ENCODE peak calls at places on chromosomes 4 and X, in seven cellular contexts. J is A172; I is Right ventricle myocardium inferior; N is T-helper 1 cell; Q is dermis blood vessel endothelial cell; R is central memory CD8-positive, alpha-beta T cell; C is stimulated activated naive B cell treated with anti-CD40 and anti-IgM and Interleukin-4, amounts not matched to agents 10 μg/mL and 1 μg/mL and 100 μg/mL, for 72 hours. T is an unnamed sample.

GRCh38 chr4:102222838-102223237 is 122.4 kb downstream of the SLC39A8 start:
- DNase-seq in J (no peak), I (no peak), N (no peak), Q (no peak), R (no peak), C (no peak), T (no peak)

GRCh38 chr4:157012781-157013180 is 41.2 kb upstream of the PDGFC start:
- DNase-seq in J (peak; percentile 68), I (no peak), N (no peak), Q (no peak), R (no peak), C (no peak), T (no peak)

GRCh38 chr4:17912011-17912410 is 101.2 kb downstream of the NCAPG start:
- DNase-seq in J (no peak), I (no peak), N (no peak), Q (no peak), R (no peak), C (no peak), T (no peak)

GRCh38 chr4:1470816-1471442 is 64.7 kb upstream of the NKX1-1 start:
- DNase-seq in J (no peak), I (peak; percentile 42), N (no peak), Q (no peak), R (no peak), C (no peak), T (no peak)

GRCh38 chr4:2930135-2930805 is 32.9 kb downstream of the NOP14 start:
- DNase-seq in J (no peak), I (peak; percentile 54), N (no peak), Q (no peak), R (no peak), C (no peak), T (no peak)

GRCh38 chr4:168587326-168588125 is 90.7 kb downstream of the PALLD start:
- DNase-seq in J (peak; percentile 84), I (no peak), N (no peak), Q (peak; percentile 28), R (no peak), C (no peak), T (no peak)

GRCh38 chrX:144801786-144802185 is 445.5 kb upstream of the SPANXN1 start:
- DNase-seq in J (peak; percentile 93), I (no peak), N (no peak), Q (no peak), R (no peak), C (no peak), T (no peak)

GRCh38 chr4:73653695-73654106 is 33.5 kb upstream of the RASSF6 start:
- DNase-seq in J (peak; percentile 19), I (no peak), N (no peak), Q (peak; percentile 85), R (no peak), C (no peak), T (no peak)

GRCh38 chr4:79209822-79210635 is 115.8 kb downstream of the NAA11 start:
- DNase-seq in J (peak; percentile 52), I (no peak), N (no peak), Q (peak; percentile 54), R (no peak), C (no peak), T (no peak)

GRCh38 chr4:96504386-96504785 is 664.5 kb downstream of the PDHA2 start:
- DNase-seq in J (no peak), I (no peak), N (no peak), Q (no peak), R (no peak), C (no peak), T (no peak)

GRCh38 chrX:133610056-133610455 is 194.8 kb upstream of the GPC4 start:
- DNase-seq in J (no peak), I (no peak), N (no peak), Q (no peak), R (no peak), C (no peak), T (no peak)

GRCh38 chr4:40264995-40265909 is 68.4 kb downstream of the RHOH start:
- DNase-seq in J (peak; percentile 29), I (no peak), N (no peak), Q (no peak), R (peak; percentile 64), C (no peak), T (no peak)

GRCh38 chrX:55007633-55008032 is 7.5 kb downstream of the APEX2 start:
- DNase-seq in J (peak; percentile 65), I (no peak), N (no peak), Q (peak; percentile 51), R (no peak), C (no peak), T (no peak)

GRCh38 chr4:120895554-120895953 is 27.0 kb downstream of the PRDM5 start:
- DNase-seq in J (no peak), I (no peak), N (no peak), Q (no peak), R (no peak), C (no peak), T (no peak)

GRCh38 chr4:100906973-100907372 is 389.2 kb upstream of the EMCN start:
- DNase-seq in J (no peak), I (no peak), N (no peak), Q (no peak), R (no peak), C (no peak), T (no peak)

T was measured in hypothalamus.